ENCODE peak calls at places on chromosome 2, in six cellular contexts. H, D, R, M, X and F are unnamed samples.

GRCh38 chr2:219358170-219359075 is 25.9 kb upstream of the RESP18 start:
- DNase-seq in H (no peak), R (peak), D (no peak), M (no peak), X (no peak), F (no peak)

GRCh38 chr2:229997565-229997964 is 71.2 kb downstream of the SLC16A14 start:
- DNase-seq in D (no peak), M (no peak), R (no peak), H (no peak), X (no peak), F (no peak)

GRCh38 chr2:27857417-27858172 is 32.6 kb downstream of the RBKS start:
- DNase-seq in X (no peak), R (no peak), H (no peak), M (no peak), D (peak), F (no peak)

GRCh38 chr2:223928113-223929006 is 16.8 kb downstream of the WDFY1 start:
- DNase-seq in M (no peak), R (no peak), X (no peak), H (no peak), D (no peak), F (no peak)

GRCh38 chr2:10405441-10405840 is 42.7 kb downstream of the ODC1 start:
- DNase-seq in M (no peak), D (peak), R (no peak), X (no peak), H (no peak), F (peak)

GRCh38 chr2:29130295-29130694 is 15.1 kb downstream of the CLIP4 start:
- DNase-seq in R (no peak), X (peak), M (no peak), D (peak), H (peak), F (no peak)

GRCh38 chr2:121699421-121700328 is 37.0 kb downstream of the NIFK start:
- DNase-seq in D (peak), M (no peak), H (peak), R (peak), X (peak), F (peak)

GRCh38 chr2:22784586-22784985 is 600.4 kb upstream of the KLHL29 start:
- DNase-seq in M (no peak), R (no peak), H (no peak), X (no peak), D (no peak), F (no peak)

GRCh38 chr2:219002395-219003266 is 9.4 kb upstream of the CRYBA2 start:
- DNase-seq in H (peak), X (peak), M (peak), D (peak), R (peak), F (no peak)

GRCh38 chr2:220057922-220058321 is 430.5 kb downstream of the SLC4A3 start:
- DNase-seq in X (no peak), D (no peak), M (no peak), H (no peak), R (no peak), F (no peak)

GRCh38 chr2:216478151-216478550 is 20.5 kb upstream of the RPL37A start:
- DNase-seq in H (no peak), M (no peak), R (no peak), D (peak), X (no peak), F (peak)

GRCh38 chr2:25219621-25220020 is 51.2 kb upstream of the POMC start:
- DNase-seq in H (no peak), R (no peak), D (no peak), X (no peak), M (no peak), F (no peak)

GRCh38 chr2:105449083-105449482 is 50.2 kb upstream of the FHL2 start:
- DNase-seq in D (no peak), M (no peak), H (no peak), X (no peak), R (no peak), F (no peak)

GRCh38 chr2:39494784-39495251 is 57.7 kb upstream of the MAP4K3 start:
- DNase-seq in D (peak), X (peak), H (peak), M (no peak), R (no peak), F (peak)

GRCh38 chr2:195495356-195495755 is 161.7 kb upstream of the SLC39A10 start:
- DNase-seq in R (no peak), D (no peak), M (no peak), X (no peak), H (no peak), F (no peak)

GRCh38 chr2:103823847-103824246 is 1030.1 kb upstream of the POU3F3 start:
- DNase-seq in M (no peak), R (no peak), X (no peak), H (no peak), D (no peak), F (no peak)

GRCh38 chr2:150271952-150272351 is 215.5 kb downstream of the RND3 start:
- DNase-seq in M (no peak), D (peak), H (no peak), R (no peak), X (no peak), F (peak)

GRCh38 chr2:105085525-105085924 is 47.7 kb downstream of the MRPS9 start:
- DNase-seq in H (no peak), X (no peak), M (no peak), R (no peak), D (peak), F (no peak)

GRCh38 chr2:218648473-218649100 is 10.8 kb downstream of the ZNF142 start:
- DNase-seq in M (no peak), X (peak), D (peak), R (peak), H (peak), F (peak)

GRCh38 chr2:40431600-40431955 is 20.3 kb downstream of the SLC8A1 start:
- DNase-seq in H (no peak), R (no peak), M (no peak), X (no peak), D (peak), F (peak)

GRCh38 chr2:120308038-120308910 is 37.7 kb upstream of the INHBB start:
- DNase-seq in D (peak), R (peak), X (peak), M (no peak), H (peak), F (no peak)

GRCh38 chr2:96305091-96305978 is at the start of gene SNRNP200:
- DNase-seq in M (peak), X (peak), R (peak), H (peak), D (peak), F (no peak)

GRCh38 chr2:224160917-224161316 is 121.8 kb upstream of the SERPINE2 start:
- DNase-seq in D (peak), X (no peak), H (no peak), R (no peak), M (no peak), F (no peak)

GRCh38 chr2:234880551-234881211 is 71.1 kb upstream of the SH3BP4 start:
- DNase-seq in R (no peak), M (peak), D (peak), H (no peak), X (no peak), F (peak)

GRCh38 chr2:113370478-113371091 is 66.9 kb upstream of the ZNG1B start:
- DNase-seq in D (peak), X (peak), M (no peak), R (peak), H (peak), F (peak)

GRCh38 chr2:149410701-149411484 is 80.5 kb downstream of the LYPD6 start:
- DNase-seq in X (no peak), D (peak), R (no peak), H (no peak), M (no peak), F (peak)

GRCh38 chr2:74991977-74992376 is 33.5 kb downstream of the POLE4 start:
- DNase-seq in M (no peak), X (no peak), D (peak), H (no peak), R (no peak), F (no peak)

GRCh38 chr2:12855508-12855907 is 138.8 kb downstream of the TRIB2 start:
- DNase-seq in H (no peak), D (no peak), X (no peak), M (no peak), R (no peak), F (no peak)

GRCh38 chr2:158022888-158023287 is 78.8 kb upstream of the UPP2 start:
- DNase-seq in R (no peak), H (no peak), D (no peak), X (no peak), M (no peak), F (no peak)

GRCh38 chr2:10054424-10054823 is 11.1 kb downstream of the KLF11 start:
- DNase-seq in M (no peak), X (no peak), D (no peak), R (peak), H (no peak), F (no peak)

GRCh38 chr2:214774108-214774507 is 35.4 kb downstream of the BARD1 start:
- DNase-seq in M (no peak), R (no peak), D (peak), H (no peak), X (no peak), F (peak)

GRCh38 chr2:14988600-14988999 is 356.1 kb downstream of the LRATD1 start:
- DNase-seq in M (no peak), X (no peak), H (no peak), R (no peak), D (no peak), F (no peak)

GRCh38 chr2:100957971-100958653 is 44.0 kb upstream of the RPL31 start:
- DNase-seq in D (peak), H (no peak), R (no peak), M (no peak), X (no peak), F (peak)

GRCh38 chr2:36468463-36469266 is 113.1 kb downstream of the CRIM1 start:
- DNase-seq in X (no peak), R (no peak), M (no peak), H (no peak), D (peak), F (no peak)

GRCh38 chr2:33099989-33100388 is 153.2 kb downstream of the LTBP1 start:
- DNase-seq in R (no peak), X (no peak), D (no peak), M (no peak), H (no peak), F (no peak)

GRCh38 chr2:30127016-30127893 is 19.6 kb upstream of the YPEL5 start:
- DNase-seq in X (no peak), M (no peak), H (no peak), D (peak), R (no peak), F (no peak)

GRCh38 chr2:9149388-9149660 is 57.3 kb upstream of the ASAP2 start:
- DNase-seq in X (no peak), R (no peak), D (no peak), H (no peak), M (no peak), F (no peak)

GRCh38 chr2:153479527-153479926 is 965 bp upstream of the RPRM start:
- DNase-seq in R (no peak), D (peak), M (no peak), H (no peak), X (no peak), F (no peak)

GRCh38 chr2:74255660-74256228 is 57.3 kb downstream of the MTHFD2 start:
- DNase-seq in H (no peak), R (no peak), D (no peak), X (no peak), M (no peak), F (no peak)

GRCh38 chr2:240835528-240835927 is 15.5 kb upstream of the KIF1A start:
- DNase-seq in X (no peak), M (no peak), H (no peak), R (no peak), D (no peak), F (no peak)

GRCh38 chr2:240839152-240840143 is 19.4 kb upstream of the KIF1A start:
- DNase-seq in R (no peak), X (no peak), D (peak), M (no peak), H (no peak), F (no peak)

GRCh38 chr2:240836781-240837467 is 16.9 kb upstream of the KIF1A start:
- DNase-seq in R (no peak), M (no peak), X (no peak), D (peak), H (no peak), F (peak)

GRCh38 chr2:240837621-240838020 is 17.6 kb upstream of the KIF1A start:
- DNase-seq in H (no peak), M (no peak), R (no peak), D (no peak), X (no peak), F (no peak)

GRCh38 chr2:240840435-240841060 is 20.5 kb upstream of the KIF1A start:
- DNase-seq in R (peak), M (no peak), H (peak), X (peak), D (peak), F (peak)
- TF ChIP-seq CTCF in R (peak), M (peak), H (peak), X (peak), D (peak), F (peak)

DNA sequence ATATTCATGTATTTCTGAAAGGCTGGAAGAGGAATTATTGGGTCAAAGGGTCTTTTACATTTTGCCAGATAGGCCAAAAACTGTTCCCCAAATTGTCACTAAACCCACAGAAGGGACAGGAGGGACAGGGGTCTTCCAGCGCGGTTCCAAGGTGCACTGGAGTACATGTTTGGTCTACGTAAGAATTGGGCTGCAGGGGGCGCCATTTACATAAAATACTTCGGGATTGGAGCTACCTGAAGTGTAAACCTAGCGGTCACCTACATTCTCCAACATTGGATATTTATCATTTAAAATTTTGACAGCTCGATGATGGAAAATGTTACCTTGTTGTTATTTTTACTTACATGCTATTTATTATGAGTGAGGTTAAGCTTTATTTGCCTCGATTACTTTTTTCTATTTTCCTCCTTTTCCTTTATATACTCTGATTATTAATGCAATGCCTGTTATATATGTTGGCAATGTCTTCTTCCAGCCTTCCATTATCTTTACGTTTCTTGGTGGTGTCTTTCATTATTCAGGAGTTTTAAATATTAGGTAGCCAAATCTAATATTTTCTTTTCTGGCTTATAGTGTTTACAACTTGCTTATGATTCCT is 43.0 kb upstream of the RAB6C start:
- DNase-seq in H (no peak), R (peak), M (no peak), D (peak), X (peak), F (no peak)
- TF ChIP-seq CTCF in H (peak), R (peak), M (peak), D (peak), X (peak), F (peak)

GRCh38 chr2:173896755-173897154 is 68.4 kb downstream of the SP3 start:
- DNase-seq in H (no peak), R (no peak), X (no peak), D (no peak), M (no peak), F (no peak)

GRCh38 chr2:173886613-173887012 is 78.6 kb downstream of the SP3 start:
- DNase-seq in X (no peak), R (no peak), M (no peak), D (no peak), H (no peak), F (no peak)

GRCh38 chr2:173892341-173892740 is 72.8 kb downstream of the SP3 start:
- DNase-seq in X (peak), H (no peak), R (no peak), D (no peak), M (no peak), F (no peak)

DNA sequence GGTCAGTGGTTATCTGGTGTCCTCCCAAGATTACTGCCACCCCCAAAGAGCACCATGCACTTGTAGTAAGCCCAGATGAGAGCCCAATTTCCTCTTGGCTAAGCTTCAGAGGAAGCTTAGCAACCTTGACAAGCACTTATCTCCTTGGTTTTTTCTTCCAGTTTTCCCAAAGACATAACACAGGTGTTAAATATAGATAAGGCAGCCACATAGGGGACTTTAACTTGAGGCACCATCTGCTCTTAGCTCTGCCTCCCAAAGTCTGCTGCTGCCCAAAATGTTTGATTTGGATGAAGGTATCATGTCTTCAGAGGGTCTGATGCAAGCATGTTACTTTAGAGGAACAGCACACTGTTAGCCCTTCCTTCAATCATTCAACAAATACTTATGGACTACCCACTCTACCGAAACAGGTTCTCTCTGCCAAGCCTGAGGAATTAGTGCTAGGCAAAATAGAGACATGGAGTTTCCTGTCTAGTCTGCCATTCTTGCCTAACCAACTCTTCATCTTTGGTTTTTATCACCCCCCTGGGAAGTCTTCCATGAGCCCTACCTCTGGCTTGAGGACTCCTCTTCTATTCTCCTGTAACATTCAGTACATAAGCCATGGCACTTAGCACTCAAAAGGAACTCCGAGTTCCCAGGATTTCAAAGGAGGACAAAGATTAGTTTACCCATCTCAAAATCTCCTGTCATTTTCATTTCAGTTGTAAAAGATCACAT is 73.7 kb downstream of the SP3 start:
- DNase-seq in H (no peak), X (no peak), D (no peak), R (peak), M (no peak), F (no peak)
- TF ChIP-seq CTCF in H (no peak), X (no peak), D (no peak), R (no peak), M (no peak), F (no peak)

DNA sequence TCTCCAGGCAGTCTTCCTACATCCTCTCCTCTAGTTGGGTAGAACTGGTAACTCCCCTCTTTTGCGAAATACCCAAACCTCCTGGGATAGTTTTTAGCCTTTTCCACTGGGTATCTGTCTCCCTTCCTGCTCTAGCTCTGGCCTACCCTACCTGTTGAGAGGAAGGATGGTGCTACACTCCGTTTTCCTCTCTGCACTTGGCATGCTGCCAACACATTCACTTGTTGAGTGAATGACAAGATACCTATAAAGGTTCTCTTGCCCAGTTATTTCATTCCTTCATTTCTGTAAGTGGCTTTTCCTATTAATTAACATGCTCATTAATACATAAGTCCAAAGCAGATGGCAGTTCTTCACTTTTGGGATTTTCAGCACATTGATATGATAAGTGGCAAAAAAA is 293.8 kb downstream of the CNTNAP5 start:
- DNase-seq in H (no peak), D (no peak), R (no peak), X (no peak), M (no peak), F (no peak)
- TF ChIP-seq CTCF in H (no peak), D (no peak), R (no peak), X (no peak), M (no peak), F (no peak)

GRCh38 chr2:162694255-162694654 is 144.3 kb downstream of the KCNH7 start:
- DNase-seq in R (no peak), D (no peak), H (no peak), M (no peak), X (no peak), F (no peak)

GRCh38 chr2:162697111-162697510 is 141.5 kb downstream of the KCNH7 start:
- DNase-seq in R (no peak), H (no peak), M (no peak), X (no peak), D (no peak), F (no peak)
- TF ChIP-seq CTCF in R (no peak), H (no peak), M (no peak), X (no peak), D (no peak), F (no peak)

GRCh38 chr2:128793414-128793813 is 474.7 kb upstream of the HS6ST1 start:
- DNase-seq in X (no peak), D (no peak), M (no peak), H (no peak), R (no peak), F (no peak)
- TF ChIP-seq CTCF in X (no peak), D (no peak), M (no peak), H (no peak), R (no peak), F (no peak)

GRCh38 chr2:145801210-145801609 is 1281.3 kb upstream of the ZEB2 start:
- DNase-seq in M (no peak), D (no peak), R (no peak), H (no peak), X (no peak), F (no peak)
- TF ChIP-seq CTCF in M (no peak), D (no peak), R (no peak), H (no peak), X (no peak), F (no peak)